ENCODE peak calls at places on chromosomes 4 and X, in four cellular contexts. One of them, this sample, is unnamed. For H3K27me3, the result is how much of the 10 kb centered on the place peaks cover.

GRCh38 chrX:34956915-34957314 is 14.3 kb downstream of the FAM47B start:
- DNase-seq in GM23248: peak
- DNase-seq in fibroblast of lung: peak
- DNase-seq in mammary epithelial cell: peak
- DNase-seq in this sample: peak

GRCh38 chr4:87150498-87151261 is 69.7 kb downstream of the KLHL8 start:
- DNase-seq in GM23248: peak
- DNase-seq in fibroblast of lung: peak
- DNase-seq in mammary epithelial cell: peak
- DNase-seq in this sample: peak

GRCh38 chr4:151267822-151268535 is 9.0 kb upstream of the PRSS48 start:
- DNase-seq in GM23248: peak
- DNase-seq in fibroblast of lung: no peak
- DNase-seq in mammary epithelial cell: peak
- DNase-seq in this sample: no peak

GRCh38 chr4:8710946-8711345 is 118.4 kb downstream of the CPZ start:
- DNase-seq in GM23248: no peak
- DNase-seq in fibroblast of lung: no peak
- DNase-seq in mammary epithelial cell: no peak
- DNase-seq in this sample: no peak

GRCh38 chrX:37331546-37331945 is 17.6 kb upstream of the PRRG1 start:
- DNase-seq in GM23248: no peak
- DNase-seq in fibroblast of lung: no peak
- DNase-seq in mammary epithelial cell: no peak
- DNase-seq in this sample: no peak

GRCh38 chr4:56038763-56039162 is 90.0 kb downstream of the CEP135 start:
- DNase-seq in GM23248: no peak
- DNase-seq in fibroblast of lung: no peak
- DNase-seq in mammary epithelial cell: peak
- DNase-seq in this sample: no peak

GRCh38 chrX:134548257-134548732 is 88.3 kb downstream of the HPRT1 start:
- DNase-seq in GM23248: peak
- DNase-seq in fibroblast of lung: no peak
- DNase-seq in mammary epithelial cell: no peak
- DNase-seq in this sample: no peak

GRCh38 chr4:112099701-112100289 is 45.5 kb upstream of the FAM241A start:
- DNase-seq in GM23248: peak
- DNase-seq in fibroblast of lung: peak
- DNase-seq in mammary epithelial cell: peak
- DNase-seq in this sample: no peak

GRCh38 chrX:47200385-47201150 is 6.9 kb downstream of the UBA1 start:
- DNase-seq in GM23248: peak
- DNase-seq in fibroblast of lung: peak
- DNase-seq in mammary epithelial cell: peak
- DNase-seq in this sample: peak

GRCh38 chrX:106404512-106404911 is 207.3 kb upstream of the RADX start:
- DNase-seq in GM23248: no peak
- DNase-seq in fibroblast of lung: no peak
- DNase-seq in mammary epithelial cell: peak
- DNase-seq in this sample: no peak

DNA sequence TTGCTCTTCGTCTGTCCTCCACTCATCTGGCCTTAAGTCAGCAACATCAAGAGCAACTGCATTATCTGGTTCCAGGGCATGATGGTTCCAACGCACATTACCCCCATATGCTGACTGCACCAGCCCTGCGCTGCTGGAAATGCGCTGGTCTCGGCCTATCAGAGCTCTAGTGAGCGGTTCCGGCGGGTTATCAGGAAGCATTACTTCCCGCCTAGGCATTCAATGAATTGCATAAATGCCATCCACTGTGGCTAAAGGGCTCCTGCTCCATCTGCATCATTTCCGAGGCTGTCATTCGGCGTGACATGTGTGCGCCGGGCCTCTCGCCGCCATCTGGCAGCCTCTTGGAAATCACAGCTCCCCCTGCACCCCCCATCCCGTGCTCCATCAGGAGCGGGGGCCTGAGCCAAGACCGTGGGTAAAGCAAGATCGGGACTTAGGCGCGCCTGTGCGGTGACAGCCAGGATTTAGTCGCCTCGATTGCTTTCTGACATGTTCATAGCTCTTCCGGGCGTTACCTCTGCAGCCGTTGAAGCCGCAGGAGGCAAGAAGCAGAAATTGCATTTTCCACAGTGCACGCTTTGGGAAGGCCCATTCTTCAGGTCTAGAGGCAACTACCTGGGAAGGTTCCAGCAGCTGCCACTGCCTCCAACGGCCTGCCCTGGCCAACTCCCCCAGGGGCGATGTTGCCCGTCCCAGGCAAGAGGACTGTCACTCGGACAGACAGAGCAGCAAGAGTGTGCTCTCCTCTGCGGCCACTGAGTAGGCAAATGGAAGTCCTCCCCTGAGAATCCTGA is 64.3 kb downstream of the SEPSECS start:
- DNase-seq in GM23248: no peak
- DNase-seq in fibroblast of lung: no peak
- DNase-seq in mammary epithelial cell: no peak
- DNase-seq in this sample: no peak
- H3K27me3 ChIP-seq in GM23248: under half
- H3K27me3 ChIP-seq in fibroblast of lung: under half
- H3K27me3 ChIP-seq in mammary epithelial cell: under half
- H3K27me3 ChIP-seq in this sample: under half

GRCh38 chrX:72304877-72305276 is 837 bp downstream of the CITED1 start:
- DNase-seq in GM23248: peak
- DNase-seq in fibroblast of lung: no peak
- DNase-seq in mammary epithelial cell: no peak
- DNase-seq in this sample: no peak
- H3K27me3 ChIP-seq in GM23248: under half
- H3K27me3 ChIP-seq in fibroblast of lung: half or more
- H3K27me3 ChIP-seq in mammary epithelial cell: half or more
- H3K27me3 ChIP-seq in this sample: half or more

GRCh38 chrX:137566746-137567473 is 983 bp downstream of the ZIC3 start:
- DNase-seq in GM23248: peak
- DNase-seq in fibroblast of lung: no peak
- DNase-seq in mammary epithelial cell: no peak
- DNase-seq in this sample: no peak
- H3K27me3 ChIP-seq in GM23248: under half
- H3K27me3 ChIP-seq in fibroblast of lung: under half
- H3K27me3 ChIP-seq in mammary epithelial cell: under half
- H3K27me3 ChIP-seq in this sample: under half

GRCh38 chrX:70133303-70134115 is at the start of gene IGBP1:
- DNase-seq in GM23248: peak
- DNase-seq in fibroblast of lung: peak
- DNase-seq in mammary epithelial cell: peak
- DNase-seq in this sample: peak
- H3K27me3 ChIP-seq in GM23248: under half
- H3K27me3 ChIP-seq in fibroblast of lung: under half
- H3K27me3 ChIP-seq in mammary epithelial cell: under half
- H3K27me3 ChIP-seq in this sample: under half

DNA sequence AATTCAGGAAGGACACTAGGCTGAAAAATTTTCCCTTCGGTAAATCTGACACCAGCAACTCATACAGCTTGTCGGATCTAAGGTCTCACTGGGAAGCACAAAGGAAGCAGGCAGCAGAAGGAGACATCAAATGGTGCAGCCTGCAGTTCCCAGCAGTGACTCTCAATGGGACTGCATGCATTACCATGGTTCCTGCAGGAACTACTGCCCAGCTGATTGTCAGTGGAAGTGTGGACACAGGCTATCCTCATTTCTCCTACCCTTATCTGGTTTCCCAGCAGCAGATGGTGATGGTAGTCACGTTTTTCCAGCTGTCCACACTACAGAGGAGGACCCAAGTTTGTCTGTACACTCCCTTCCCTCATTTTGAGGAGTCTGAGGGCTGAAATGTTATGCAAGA is 113.3 kb downstream of the PPP1R2C start:
- DNase-seq in GM23248: no peak
- DNase-seq in fibroblast of lung: no peak
- DNase-seq in mammary epithelial cell: no peak
- DNase-seq in this sample: no peak
- H3K27me3 ChIP-seq in GM23248: under half
- H3K27me3 ChIP-seq in fibroblast of lung: under half
- H3K27me3 ChIP-seq in mammary epithelial cell: under half
- H3K27me3 ChIP-seq in this sample: under half

DNA sequence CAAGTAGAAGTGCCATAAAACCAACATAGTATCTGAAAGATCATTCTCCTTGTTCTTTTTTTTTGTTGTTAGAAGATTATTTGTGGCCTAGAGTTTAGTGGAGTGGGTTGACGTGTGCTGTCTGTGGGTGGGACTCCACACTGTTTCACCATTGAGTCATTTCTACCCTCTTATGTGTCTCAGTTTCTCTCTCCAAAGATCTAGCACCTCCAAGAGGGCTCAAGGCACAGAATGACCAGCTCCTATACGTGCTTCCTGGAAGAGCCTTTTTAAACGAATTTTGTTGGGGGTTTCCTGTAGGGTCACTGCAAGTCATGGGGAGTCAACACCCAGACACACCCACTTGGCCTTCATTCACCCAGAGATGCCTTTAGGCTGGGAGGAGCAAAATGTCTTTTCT is 150.1 kb downstream of the KLF8 start:
- DNase-seq in GM23248: no peak
- DNase-seq in fibroblast of lung: no peak
- DNase-seq in mammary epithelial cell: no peak
- DNase-seq in this sample: no peak
- H3K27me3 ChIP-seq in GM23248: under half
- H3K27me3 ChIP-seq in fibroblast of lung: under half
- H3K27me3 ChIP-seq in mammary epithelial cell: under half
- H3K27me3 ChIP-seq in this sample: under half

DNA sequence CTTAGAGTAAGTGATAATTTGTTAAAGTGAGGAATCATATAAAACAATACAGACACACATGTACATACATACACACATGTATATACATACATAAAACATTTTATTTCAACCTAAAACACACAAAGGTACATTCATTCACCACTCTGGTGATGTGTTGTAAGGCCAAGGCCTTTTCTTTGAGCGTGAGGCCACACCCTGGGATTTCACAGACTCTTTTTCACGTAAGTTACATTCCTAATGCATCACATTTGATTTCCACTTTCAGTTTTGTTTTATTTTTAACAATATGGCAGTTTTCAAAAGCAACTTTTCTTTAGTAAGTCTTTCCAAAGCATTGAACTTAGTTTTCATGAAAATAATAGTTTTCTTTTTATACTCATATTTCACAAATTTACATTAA is 170.7 kb downstream of the COL4A6 start:
- DNase-seq in GM23248: no peak
- DNase-seq in fibroblast of lung: peak
- DNase-seq in mammary epithelial cell: no peak
- DNase-seq in this sample: no peak
- H3K27me3 ChIP-seq in GM23248: under half
- H3K27me3 ChIP-seq in fibroblast of lung: under half
- H3K27me3 ChIP-seq in mammary epithelial cell: under half
- H3K27me3 ChIP-seq in this sample: under half

GRCh38 chr4:7130610-7131211 is 61.6 kb upstream of the SORCS2 start:
- DNase-seq in GM23248: no peak
- DNase-seq in fibroblast of lung: no peak
- DNase-seq in mammary epithelial cell: no peak
- DNase-seq in this sample: no peak

GRCh38 chr4:7129871-7130609 is 62.2 kb upstream of the GRPEL1 start:
- DNase-seq in GM23248: no peak
- DNase-seq in fibroblast of lung: no peak
- DNase-seq in mammary epithelial cell: no peak
- DNase-seq in this sample: no peak

GRCh38 chr4:7128651-7129050 is 60.8 kb upstream of the GRPEL1 start:
- DNase-seq in GM23248: no peak
- DNase-seq in fibroblast of lung: no peak
- DNase-seq in mammary epithelial cell: no peak
- DNase-seq in this sample: no peak

GRCh38 chr4:7127591-7127990 is 59.7 kb upstream of the GRPEL1 start:
- DNase-seq in GM23248: no peak
- DNase-seq in fibroblast of lung: no peak
- DNase-seq in mammary epithelial cell: no peak
- DNase-seq in this sample: no peak

GRCh38 chr4:7128234-7128633 is 60.4 kb upstream of the GRPEL1 start:
- DNase-seq in GM23248: no peak
- DNase-seq in fibroblast of lung: no peak
- DNase-seq in mammary epithelial cell: no peak
- DNase-seq in this sample: no peak
- H3K27me3 ChIP-seq in GM23248: under half
- H3K27me3 ChIP-seq in fibroblast of lung: under half
- H3K27me3 ChIP-seq in mammary epithelial cell: under half
- H3K27me3 ChIP-seq in this sample: under half

This sample was measured in BJ.